ENCODE peak calls at places on chromosomes 12 and 14, in nine cellular contexts. A, L, K, H, D, E, I, U and Q are unnamed samples.

GRCh38 chr14:92392726-92393125 is 69.8 kb downstream of the SLC24A4 start:
- DNase-seq in A (no peak), L (no peak), K (no peak), H (no peak), D (no peak), E (no peak), I (no peak), U (no peak), Q (no peak)

GRCh38 chr12:116366824-116367223 is 89.3 kb upstream of the MED13L start:
- DNase-seq in A (no peak), L (no peak), K (no peak), H (no peak), D (no peak), E (no peak), I (no peak), U (no peak), Q (no peak)

GRCh38 chr14:104586832-104587620 is 7.5 kb downstream of the C14orf180 start:
- DNase-seq in A (peak), L (peak), K (no peak), H (no peak), D (no peak), E (no peak), I (no peak), U (no peak), Q (peak)

GRCh38 chr12:131675126-131676080 is 35.5 kb upstream of the SFSWAP start:
- DNase-seq in A (no peak), L (no peak), K (no peak), H (no peak), D (no peak), E (no peak), I (no peak), U (peak), Q (no peak)

GRCh38 chr12:4270016-4270669 is 3.4 kb upstream of the CCND2 start:
- DNase-seq in A (no peak), L (no peak), K (no peak), H (no peak), D (no peak), E (no peak), I (no peak), U (peak), Q (no peak)

GRCh38 chr12:93785262-93786010 is 108.3 kb downstream of the CRADD start:
- DNase-seq in A (peak), L (no peak), K (no peak), H (peak), D (peak), E (peak), I (peak), U (peak), Q (peak)

GRCh38 chr12:84924956-84925355 is 12.4 kb upstream of the SLC6A15 start:
- DNase-seq in A (peak), L (no peak), K (no peak), H (no peak), D (no peak), E (no peak), I (peak), U (no peak), Q (peak)

GRCh38 chr14:40413146-40413545 is 980.9 kb upstream of the FBXO33 start:
- DNase-seq in A (no peak), L (no peak), K (no peak), H (no peak), D (no peak), E (no peak), I (no peak), U (no peak), Q (no peak)

GRCh38 chr14:79543348-79543747 is 668.0 kb downstream of the DIO2 start:
- DNase-seq in A (no peak), L (no peak), K (no peak), H (no peak), D (no peak), E (no peak), I (no peak), U (no peak), Q (no peak)

GRCh38 chr12:123094349-123095073 is 56.4 kb downstream of the PITPNM2 start:
- DNase-seq in A (peak), L (peak), K (peak), H (peak), D (no peak), E (peak), I (peak), U (no peak), Q (peak)

GRCh38 chr12:3542911-3543310 is 51.9 kb downstream of the PRMT8 start:
- DNase-seq in A (no peak), L (no peak), K (no peak), H (no peak), D (no peak), E (peak), I (no peak), U (no peak), Q (no peak)

GRCh38 chr14:91580886-91581615 is 70.9 kb upstream of the PPP4R3A start:
- DNase-seq in A (no peak), L (no peak), K (no peak), H (no peak), D (no peak), E (no peak), I (no peak), U (no peak), Q (no peak)

GRCh38 chr12:50527086-50527726 is 22.4 kb downstream of the DIP2B start:
- DNase-seq in A (no peak), L (no peak), K (peak), H (no peak), D (no peak), E (peak), I (no peak), U (peak), Q (no peak)

GRCh38 chr12:122865268-122866231 is 30.3 kb downstream of the HIP1R start:
- DNase-seq in A (no peak), L (peak), K (peak), H (no peak), D (peak), E (peak), I (no peak), U (peak), Q (no peak)

GRCh38 chr12:112755507-112755906 is 36.0 kb upstream of the RPH3A start:
- DNase-seq in A (no peak), L (no peak), K (no peak), H (no peak), D (no peak), E (no peak), I (no peak), U (no peak), Q (no peak)

GRCh38 chr14:105919458-105920150 is 393.2 kb downstream of the TMEM121 start:
- DNase-seq in A (no peak), L (no peak), K (no peak), H (no peak), D (no peak), E (no peak), I (no peak), U (no peak), Q (no peak)

DNA sequence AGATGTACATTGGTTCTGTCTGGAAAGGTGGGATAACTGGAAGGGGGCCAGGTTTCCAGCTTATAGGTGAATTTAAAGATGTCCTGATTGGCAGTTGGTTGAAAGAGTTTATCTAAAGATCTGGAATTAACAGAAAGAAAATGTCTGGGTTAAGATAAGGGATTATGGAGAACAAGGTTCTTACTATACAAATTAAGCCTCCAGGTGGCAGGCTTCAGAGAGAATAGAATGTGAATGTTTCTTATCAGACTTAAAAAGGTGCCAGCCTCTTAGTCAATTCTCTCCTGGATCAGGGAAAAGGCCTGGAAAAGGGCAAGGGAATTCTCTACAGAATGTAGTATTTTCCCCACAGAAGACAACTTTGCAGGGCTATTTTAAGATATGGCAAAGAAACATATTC is 53.1 kb downstream of the CNTN1 start:
- DNase-seq in A (no peak), L (no peak), K (no peak), H (no peak), D (no peak), E (no peak), I (no peak), U (no peak), Q (no peak)
- TF ChIP-seq CTCF in A (no peak), L (no peak), K (no peak), H (no peak), D (no peak), E (no peak), I (no peak), U (peak), Q (no peak)

DNA sequence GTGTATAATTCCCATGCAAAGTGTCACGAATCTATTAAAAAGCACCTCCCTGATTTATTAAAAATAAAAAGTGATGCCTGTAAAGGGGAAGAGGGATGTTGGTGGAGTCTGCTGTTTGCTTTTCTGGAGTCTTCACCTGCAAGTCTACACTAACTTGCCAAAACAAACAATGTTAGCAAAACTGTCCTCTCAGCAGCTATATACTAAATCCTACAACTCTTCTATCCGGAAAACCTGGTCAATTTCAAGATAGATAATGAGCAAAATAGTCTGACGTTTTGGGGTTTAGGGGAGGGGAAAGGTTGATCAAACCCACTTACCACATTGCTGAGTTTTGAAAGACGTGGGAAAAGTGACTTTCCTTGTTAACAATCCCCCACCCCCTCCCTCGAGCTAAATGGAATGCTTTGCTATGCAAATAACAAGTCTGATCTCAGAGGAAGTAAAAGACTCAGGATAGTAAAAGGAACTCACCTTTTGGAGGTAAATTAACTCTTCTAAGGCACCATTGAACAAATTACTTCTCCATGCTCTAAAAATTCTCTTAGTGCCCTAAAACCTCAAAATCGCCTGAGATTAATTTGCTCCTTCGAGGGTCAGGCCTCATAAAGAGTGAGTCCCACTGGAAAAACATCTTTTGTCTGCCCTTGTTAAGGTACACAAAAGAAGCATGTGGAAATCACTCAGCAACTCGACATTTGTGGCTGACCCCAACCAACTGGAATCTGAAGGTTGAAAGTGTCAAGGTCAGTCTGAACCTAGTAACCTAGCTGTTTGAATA is 13.5 kb downstream of the BMP4 start:
- DNase-seq in A (no peak), L (no peak), K (no peak), H (no peak), D (no peak), E (peak), I (no peak), U (peak), Q (no peak)
- H3K4me3 ChIP-seq in A (no peak), L (no peak), K (no peak), H (no peak), D (no peak), E (peak), I (no peak), U (no peak), Q (no peak)

GRCh38 chr14:50001999-50002925 is 109.4 kb downstream of the ARF6 start:
- DNase-seq in A (no peak), L (peak), K (peak), H (no peak), D (no peak), E (no peak), I (no peak), U (peak), Q (no peak)

GRCh38 chr14:50002926-50003212 is 110.0 kb downstream of the ARF6 start:
- DNase-seq in A (no peak), L (no peak), K (no peak), H (no peak), D (no peak), E (no peak), I (no peak), U (no peak), Q (no peak)

GRCh38 chr14:50001146-50001998 is 108.5 kb downstream of the ARF6 start:
- DNase-seq in A (peak), L (peak), K (peak), H (peak), D (no peak), E (peak), I (peak), U (peak), Q (peak)

GRCh38 chr14:50006141-50006540 is 110.2 kb downstream of the VCPKMT start:
- DNase-seq in A (peak), L (no peak), K (no peak), H (no peak), D (no peak), E (no peak), I (no peak), U (no peak), Q (no peak)

GRCh38 chr14:50003213-50004021 is 110.5 kb downstream of the ARF6 start:
- DNase-seq in A (peak), L (peak), K (peak), H (peak), D (peak), E (peak), I (peak), U (peak), Q (peak)
- TF ChIP-seq CTCF in A (peak), L (no peak), K (no peak), H (peak), D (no peak), E (peak), I (no peak), U (no peak), Q (no peak)

GRCh38 chr14:33393895-33394405 is 455.3 kb downstream of the NPAS3 start:
- DNase-seq in A (no peak), L (no peak), K (no peak), H (no peak), D (no peak), E (no peak), I (no peak), U (no peak), Q (no peak)
- H3K4me3 ChIP-seq in A (no peak), L (no peak), K (no peak), H (no peak), D (no peak), E (no peak), I (no peak), U (no peak), Q (no peak)

DNA sequence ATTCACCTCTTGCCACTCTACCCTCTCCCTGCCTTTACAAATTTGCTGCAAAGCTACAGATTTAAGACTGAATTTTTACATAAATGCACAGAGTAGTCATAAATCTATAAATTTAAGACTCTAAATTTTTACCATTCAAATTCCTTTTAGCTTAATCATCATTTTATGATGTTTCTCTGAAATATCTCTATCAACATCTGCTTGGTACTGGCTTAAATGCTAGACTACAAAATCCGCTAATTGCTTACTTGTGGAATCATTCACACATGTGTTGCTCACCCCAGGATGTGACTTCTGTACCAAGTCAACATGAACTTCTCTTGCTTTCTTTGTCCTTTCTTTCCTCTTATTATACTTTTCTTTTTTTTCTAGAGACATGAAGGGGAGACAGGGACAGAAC is 109.2 kb downstream of the GALC start:
- DNase-seq in A (peak), L (no peak), K (no peak), H (no peak), D (no peak), E (no peak), I (no peak), U (no peak), Q (no peak)
- TF ChIP-seq CTCF in A (no peak), L (no peak), K (no peak), H (no peak), D (no peak), E (no peak), I (no peak), U (no peak), Q (no peak)

DNA sequence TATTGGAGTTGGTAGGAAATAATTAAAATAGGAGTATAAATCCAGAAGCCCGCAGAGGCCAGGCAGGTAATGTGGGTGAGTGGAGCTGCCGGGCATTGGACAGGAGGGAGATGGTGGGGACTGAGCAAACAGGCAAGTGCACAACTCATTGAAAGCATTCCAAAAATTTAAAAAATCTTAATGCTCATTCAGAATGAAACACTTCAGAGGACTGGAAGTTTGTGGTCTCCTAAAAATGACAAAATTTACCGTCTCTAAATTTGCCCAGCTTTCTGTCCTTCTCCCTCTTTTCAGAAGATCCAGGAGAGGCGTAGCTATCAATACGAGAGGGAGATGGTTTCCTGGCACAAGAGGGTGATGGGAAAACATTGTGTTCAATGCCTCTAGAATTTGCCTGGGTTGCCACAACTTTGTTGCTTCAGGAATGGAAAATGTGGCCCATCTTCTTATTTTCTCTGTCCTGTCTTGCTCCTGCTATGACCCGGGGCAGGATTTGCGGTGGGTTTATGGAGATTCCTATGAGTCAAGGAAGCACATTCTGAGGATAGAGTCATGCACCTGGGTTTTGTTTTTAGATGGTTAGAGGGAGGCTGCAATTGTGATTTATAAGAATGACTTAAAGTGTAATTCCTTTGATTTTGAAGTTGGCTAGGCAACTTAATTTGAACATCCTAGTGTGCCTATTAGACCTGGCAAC is 72.2 kb downstream of the BORCS5 start:
- DNase-seq in A (no peak), L (no peak), K (no peak), H (no peak), D (no peak), E (no peak), I (no peak), U (no peak), Q (no peak)
- H3K4me3 ChIP-seq in A (no peak), L (no peak), K (no peak), H (no peak), D (no peak), E (no peak), I (no peak), U (no peak), Q (no peak)

GRCh38 chr12:43113153-43113552 is 438.9 kb downstream of the ADAMTS20 start:
- DNase-seq in A (peak), L (no peak), K (no peak), H (no peak), D (no peak), E (no peak), I (peak), U (no peak), Q (no peak)
- TF ChIP-seq CTCF in A (peak), L (no peak), K (no peak), H (no peak), D (no peak), E (no peak), I (peak), U (peak), Q (peak)

GRCh38 chr12:26786491-26787124 is 46.4 kb downstream of the ITPR2 start:
- DNase-seq in A (no peak), L (no peak), K (no peak), H (no peak), D (no peak), E (no peak), I (peak), U (no peak), Q (peak)

GRCh38 chr12:26789731-26790644 is 43.0 kb downstream of the ITPR2 start:
- DNase-seq in A (peak), L (no peak), K (no peak), H (no peak), D (no peak), E (no peak), I (peak), U (no peak), Q (peak)

GRCh38 chr12:26790645-26790994 is 42.4 kb downstream of the ITPR2 start:
- DNase-seq in A (no peak), L (no peak), K (no peak), H (no peak), D (peak), E (no peak), I (no peak), U (no peak), Q (peak)

GRCh38 chr12:26783791-26784379 is 49.1 kb downstream of the ITPR2 start:
- DNase-seq in A (no peak), L (no peak), K (no peak), H (no peak), D (no peak), E (no peak), I (no peak), U (no peak), Q (no peak)

GRCh38 chr12:26787125-26787495 is 45.9 kb downstream of the ITPR2 start:
- DNase-seq in A (peak), L (no peak), K (no peak), H (no peak), D (peak), E (no peak), I (peak), U (no peak), Q (peak)
- H3K4me3 ChIP-seq in A (no peak), L (no peak), K (no peak), H (no peak), D (no peak), E (no peak), I (no peak), U (no peak), Q (no peak)